ENCODE peak calls at places on chromosomes 7 and 10, in four cellular contexts. G, Z, M and S are unnamed samples.

GRCh38 chr10:91006752-91007346 is 86.0 kb upstream of the ANKRD1 start:
- DNase-seq in G (no peak), Z (no peak), M (no peak), S (no peak)

GRCh38 chr10:74787457-74787856 is 38.9 kb upstream of the KAT6B start:
- DNase-seq in G (no peak), Z (no peak), M (no peak), S (no peak)

GRCh38 chr10:24207781-24208611 is 942 bp upstream of the KIAA1217 start:
- DNase-seq in G (peak), Z (no peak), M (no peak), S (peak)

GRCh38 chr7:155007947-155008346 is 5.0 kb upstream of the PAXIP1 start:
- DNase-seq in G (peak), Z (peak), M (no peak), S (no peak)

GRCh38 chr10:75071756-75072155 is 39.7 kb upstream of the SAMD8 start:
- DNase-seq in G (no peak), Z (no peak), M (no peak), S (no peak)

GRCh38 chr10:61642692-61643091 is 20.0 kb upstream of the CABCOCO1 start:
- DNase-seq in G (no peak), Z (no peak), M (no peak), S (no peak)

GRCh38 chr10:73785721-73786511 is 510 bp downstream of the ZSWIM8 start:
- DNase-seq in G (peak), Z (no peak), M (no peak), S (peak)

GRCh38 chr7:78702770-78703169 is 750.7 kb downstream of the MAGI2 start:
- DNase-seq in G (no peak), Z (no peak), M (no peak), S (no peak)

GRCh38 chr7:104328308-104328969 is at the start of gene LHFPL3:
- DNase-seq in G (peak), Z (no peak), M (no peak), S (no peak)

GRCh38 chr7:29479606-29480200 is 83.9 kb upstream of the PRR15 start:
- DNase-seq in G (no peak), Z (no peak), M (no peak), S (peak)

GRCh38 chr10:62815373-62816111 is 624 bp downstream of the EGR2 start:
- DNase-seq in G (peak), Z (no peak), M (no peak), S (no peak)

GRCh38 chr7:87658553-87658952 is 30.4 kb downstream of the RUNDC3B start:
- DNase-seq in G (no peak), Z (no peak), M (no peak), S (no peak)

GRCh38 chr7:95309951-95310350 is 14.4 kb downstream of the PON1 start:
- DNase-seq in G (no peak), Z (no peak), M (no peak), S (no peak)

GRCh38 chr10:109922976-109923921 is at the start of gene XPNPEP1:
- DNase-seq in G (peak), Z (peak), M (peak), S (peak)

GRCh38 chr7:105126436-105126975 is 112.5 kb downstream of the KMT2E start:
- DNase-seq in G (no peak), Z (no peak), M (no peak), S (no peak)

GRCh38 chr7:98399903-98400537 is 870 bp downstream of the BAIAP2L1 start:
- DNase-seq in G (peak), Z (no peak), M (no peak), S (peak)

GRCh38 chr10:132384618-132385510 is 12.1 kb upstream of the PWWP2B start:
- DNase-seq in G (no peak), Z (no peak), M (peak), S (peak)

GRCh38 chr10:74249865-74250264 is 98.8 kb downstream of the ADK start:
- DNase-seq in G (no peak), Z (no peak), M (no peak), S (no peak)

GRCh38 chr10:9296206-9296605 is 1241.7 kb downstream of the GATA3 start:
- DNase-seq in G (no peak), Z (no peak), M (no peak), S (no peak)

GRCh38 chr7:15947749-15948148 is 261.3 kb upstream of the MEOX2 start:
- DNase-seq in G (no peak), Z (no peak), M (no peak), S (no peak)

GRCh38 chr7:102913846-102914245 is 1.0 kb downstream of the LRRC17 start:
- DNase-seq in G (no peak), Z (no peak), M (no peak), S (no peak)
- H3K4me3 ChIP-seq in G (no peak), Z (no peak), M (peak), S (no peak)

GRCh38 chr10:44747593-44748172 is 163.5 kb upstream of the TMEM72 start:
- DNase-seq in G (no peak), Z (no peak), M (no peak), S (no peak)

GRCh38 chr10:44749141-44749540 is 162.0 kb upstream of the TMEM72 start:
- DNase-seq in G (no peak), Z (no peak), M (no peak), S (no peak)

GRCh38 chr10:44756235-44756634 is 154.9 kb upstream of the TMEM72 start:
- DNase-seq in G (no peak), Z (no peak), M (no peak), S (no peak)

GRCh38 chr10:44757551-44758205 is 153.5 kb upstream of the TMEM72 start:
- DNase-seq in G (no peak), Z (no peak), M (no peak), S (no peak)

GRCh38 chr10:44752451-44753441 is 158.4 kb upstream of the TMEM72 start:
- DNase-seq in G (no peak), Z (no peak), M (no peak), S (peak)
- H3K27ac ChIP-seq in G (no peak), Z (no peak), M (no peak), S (peak)

GRCh38 chr7:100824499-100825214 is 2.7 kb downstream of the EPHB4 start:
- DNase-seq in G (no peak), Z (no peak), M (no peak), S (no peak)
- H3K4me3 ChIP-seq in G (peak), Z (no peak), M (peak), S (no peak)

GRCh38 chr7:142940968-142941535 is 1.8 kb downstream of the LLCFC1 start:
- DNase-seq in G (no peak), Z (no peak), M (no peak), S (no peak)

GRCh38 chr7:142945001-142945400 is 5.7 kb downstream of the LLCFC1 start:
- DNase-seq in G (no peak), Z (no peak), M (no peak), S (no peak)

GRCh38 chr7:142942746-142943145 is 3.5 kb downstream of the LLCFC1 start:
- DNase-seq in G (no peak), Z (no peak), M (no peak), S (no peak)

GRCh38 chr7:142941541-142941940 is 2.3 kb downstream of the LLCFC1 start:
- DNase-seq in G (no peak), Z (no peak), M (no peak), S (no peak)

DNA sequence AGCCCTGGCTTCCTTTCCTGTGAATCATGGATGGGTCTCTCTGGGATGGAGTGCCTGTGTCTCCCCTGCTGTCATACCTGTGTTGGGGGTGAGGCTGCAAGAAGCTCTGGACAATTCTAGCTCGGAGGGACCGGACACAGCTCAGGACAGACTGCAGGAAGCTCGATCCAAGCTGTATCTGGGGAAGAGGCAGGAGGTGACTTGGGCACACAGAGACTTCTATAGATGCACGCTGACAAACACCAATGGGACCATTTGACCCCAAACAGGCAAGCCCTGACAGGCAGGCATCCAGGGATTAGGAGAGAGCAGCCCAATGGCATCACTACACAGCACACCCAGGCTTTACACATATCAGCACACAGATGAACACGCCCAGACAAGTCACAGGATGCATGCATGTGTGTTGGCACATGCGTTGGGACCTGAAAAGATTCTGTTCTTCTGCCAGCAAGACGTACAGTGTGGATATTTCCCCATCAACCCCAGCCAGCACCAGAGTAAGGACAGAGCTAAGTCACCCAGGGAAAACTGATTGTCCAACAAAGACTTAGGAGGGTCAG is 4.5 kb downstream of the LLCFC1 start:
- DNase-seq in G (no peak), Z (no peak), M (no peak), S (no peak)
- H3K27ac ChIP-seq in G (no peak), Z (no peak), M (no peak), S (no peak)

DNA sequence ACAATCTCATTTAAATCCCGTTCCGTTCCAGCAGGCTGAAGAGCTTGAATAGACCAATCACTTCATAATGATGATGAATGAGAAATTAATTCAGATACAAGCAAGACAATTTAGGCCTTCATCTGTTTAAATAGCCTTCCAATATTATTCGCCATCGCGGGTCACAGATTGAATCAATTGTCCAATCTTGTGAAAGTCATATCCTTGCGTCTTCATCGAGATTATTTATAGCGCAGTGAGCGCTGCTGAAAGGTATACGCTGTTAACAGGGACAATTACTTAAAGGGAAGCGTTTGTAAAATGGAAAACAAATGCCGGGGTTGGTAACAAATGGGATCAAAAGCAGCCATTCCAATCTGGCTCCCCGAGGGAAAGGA is 8.5 kb downstream of the EVX1 start:
- DNase-seq in G (no peak), Z (no peak), M (no peak), S (no peak)
- H3K4me3 ChIP-seq in G (no peak), Z (no peak), M (peak), S (no peak)

DNA sequence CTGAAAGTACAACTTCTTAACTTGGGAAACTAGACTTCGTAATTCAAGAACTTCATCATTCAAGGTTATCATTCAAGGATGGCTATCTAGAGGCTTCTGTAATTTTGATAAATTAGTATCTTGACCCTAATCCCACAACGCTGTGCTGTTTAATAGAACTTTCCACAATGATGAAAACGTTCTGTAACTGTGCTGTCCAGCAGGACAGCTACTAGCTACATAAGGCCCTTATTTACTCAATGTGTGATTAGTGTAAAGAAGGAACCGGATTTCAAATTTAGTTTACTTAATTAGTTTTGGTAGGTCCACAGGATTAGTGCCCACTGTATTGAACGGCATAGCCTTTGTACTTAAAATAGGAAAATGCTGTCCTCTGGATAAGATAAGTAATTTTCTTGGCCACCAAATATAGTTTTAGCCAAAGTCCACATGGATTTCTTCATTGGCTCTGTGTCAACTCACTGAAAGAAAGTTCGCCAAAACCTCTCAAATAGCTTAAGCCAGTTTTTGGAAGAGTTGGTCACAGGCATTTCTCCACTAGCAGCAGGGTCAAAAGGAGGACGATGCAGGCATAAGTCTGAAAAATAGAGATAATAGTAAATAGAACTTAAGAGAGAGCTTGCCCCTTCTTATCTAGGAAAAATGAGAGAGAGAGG is 17.3 kb downstream of the DGKI start:
- DNase-seq in G (no peak), Z (no peak), M (no peak), S (no peak)
- H3K27ac ChIP-seq in G (no peak), Z (no peak), M (no peak), S (no peak)

GRCh38 chr7:22356010-22356854 is 722 bp downstream of the RAPGEF5 start:
- DNase-seq in G (peak), Z (no peak), M (no peak), S (peak)
- H3K4me3 ChIP-seq in G (peak), Z (peak), M (peak), S (peak)